ENCODE peak calls at places on chromosomes 4 and X, in nine cellular contexts. One of them, this sample, is unnamed.

GRCh38 chrX:48705876-48706275 is 9.3 kb downstream of the SUV39H1 start:
- DNase-seq in K562: no peak
- DNase-seq in mesenchymal stem cell: no peak
- DNase-seq in endodermal cell: no peak
- DNase-seq in cardiac muscle cell: no peak
- DNase-seq in right cardiac atrium: no peak
- DNase-seq in CD8-positive, alpha-beta T cell: no peak
- DNase-seq in lung: no peak
- DNase-seq in PC-9: no peak
- DNase-seq in this sample: no peak

GRCh38 chr4:44446801-44447562 is 1.6 kb downstream of the KCTD8 start:
- DNase-seq in K562: no peak
- DNase-seq in mesenchymal stem cell: no peak
- DNase-seq in endodermal cell: peak; percentile 75
- DNase-seq in cardiac muscle cell: peak; percentile 0
- DNase-seq in right cardiac atrium: peak; percentile 29
- DNase-seq in CD8-positive, alpha-beta T cell: no peak
- DNase-seq in lung: no peak
- DNase-seq in PC-9: no peak
- DNase-seq in this sample: no peak

GRCh38 chrX:149286940-149287349 is 218.2 kb downstream of the IDS start:
- DNase-seq in K562: peak; percentile 31
- DNase-seq in mesenchymal stem cell: peak; percentile 34
- DNase-seq in endodermal cell: peak; percentile 81
- DNase-seq in cardiac muscle cell: peak; percentile 61
- DNase-seq in right cardiac atrium: no peak
- DNase-seq in CD8-positive, alpha-beta T cell: peak; percentile 37
- DNase-seq in lung: peak; percentile 41
- DNase-seq in PC-9: no peak
- DNase-seq in this sample: no peak

GRCh38 chr4:47641755-47642154 is 156.7 kb downstream of the ATP10D start:
- DNase-seq in K562: no peak
- DNase-seq in mesenchymal stem cell: peak; percentile 16
- DNase-seq in endodermal cell: no peak
- DNase-seq in cardiac muscle cell: no peak
- DNase-seq in right cardiac atrium: no peak
- DNase-seq in CD8-positive, alpha-beta T cell: no peak
- DNase-seq in lung: no peak
- DNase-seq in PC-9: no peak
- DNase-seq in this sample: no peak

GRCh38 chrX:25020391-25021131 is 4.8 kb upstream of the ARX start:
- DNase-seq in K562: peak; percentile 76
- DNase-seq in mesenchymal stem cell: no peak
- DNase-seq in endodermal cell: peak; percentile 94
- DNase-seq in cardiac muscle cell: peak; percentile 18
- DNase-seq in right cardiac atrium: peak; percentile 51
- DNase-seq in CD8-positive, alpha-beta T cell: peak; percentile 24
- DNase-seq in lung: no peak
- DNase-seq in PC-9: no peak
- DNase-seq in this sample: no peak

GRCh38 chr4:15402146-15402545 is 25.7 kb upstream of the C1QTNF7 start:
- DNase-seq in K562: no peak
- DNase-seq in mesenchymal stem cell: peak; percentile 35
- DNase-seq in endodermal cell: no peak
- DNase-seq in cardiac muscle cell: peak; percentile 60
- DNase-seq in right cardiac atrium: no peak
- DNase-seq in CD8-positive, alpha-beta T cell: no peak
- DNase-seq in lung: no peak
- DNase-seq in PC-9: no peak
- DNase-seq in this sample: no peak

GRCh38 chr4:142480244-142480643 is 365.9 kb downstream of the INPP4B start:
- DNase-seq in K562: no peak
- DNase-seq in mesenchymal stem cell: peak; percentile 11
- DNase-seq in endodermal cell: no peak
- DNase-seq in cardiac muscle cell: peak; percentile 11
- DNase-seq in right cardiac atrium: no peak
- DNase-seq in CD8-positive, alpha-beta T cell: no peak
- DNase-seq in lung: no peak
- DNase-seq in PC-9: no peak
- DNase-seq in this sample: peak; percentile 28

GRCh38 chr4:153785830-153786721 is 2.8 kb downstream of the SFRP2 start:
- DNase-seq in K562: no peak
- DNase-seq in mesenchymal stem cell: peak; percentile 55
- DNase-seq in endodermal cell: peak; percentile 53
- DNase-seq in cardiac muscle cell: peak; percentile 30
- DNase-seq in right cardiac atrium: no peak
- DNase-seq in CD8-positive, alpha-beta T cell: no peak
- DNase-seq in lung: no peak
- DNase-seq in PC-9: no peak
- DNase-seq in this sample: no peak

GRCh38 chr4:38523054-38523453 is 140.9 kb upstream of the KLF3 start:
- DNase-seq in K562: peak; percentile 34
- DNase-seq in mesenchymal stem cell: no peak
- DNase-seq in endodermal cell: no peak
- DNase-seq in cardiac muscle cell: no peak
- DNase-seq in right cardiac atrium: peak; percentile 37
- DNase-seq in CD8-positive, alpha-beta T cell: no peak
- DNase-seq in lung: no peak
- DNase-seq in PC-9: no peak
- DNase-seq in this sample: no peak
- H3K27ac ChIP-seq in K562: peak overlapping the region; percentile 91
- H3K27ac ChIP-seq in mesenchymal stem cell: no peak overlapping the region
- H3K27ac ChIP-seq in endodermal cell: no peak overlapping the region
- H3K27ac ChIP-seq in cardiac muscle cell: no peak overlapping the region
- H3K27ac ChIP-seq in right cardiac atrium: no peak overlapping the region
- H3K27ac ChIP-seq in CD8-positive, alpha-beta T cell: no peak overlapping the region
- H3K27ac ChIP-seq in lung: no peak overlapping the region
- H3K27ac ChIP-seq in PC-9: no peak overlapping the region
- H3K27ac ChIP-seq in this sample: no peak overlapping the region

DNA sequence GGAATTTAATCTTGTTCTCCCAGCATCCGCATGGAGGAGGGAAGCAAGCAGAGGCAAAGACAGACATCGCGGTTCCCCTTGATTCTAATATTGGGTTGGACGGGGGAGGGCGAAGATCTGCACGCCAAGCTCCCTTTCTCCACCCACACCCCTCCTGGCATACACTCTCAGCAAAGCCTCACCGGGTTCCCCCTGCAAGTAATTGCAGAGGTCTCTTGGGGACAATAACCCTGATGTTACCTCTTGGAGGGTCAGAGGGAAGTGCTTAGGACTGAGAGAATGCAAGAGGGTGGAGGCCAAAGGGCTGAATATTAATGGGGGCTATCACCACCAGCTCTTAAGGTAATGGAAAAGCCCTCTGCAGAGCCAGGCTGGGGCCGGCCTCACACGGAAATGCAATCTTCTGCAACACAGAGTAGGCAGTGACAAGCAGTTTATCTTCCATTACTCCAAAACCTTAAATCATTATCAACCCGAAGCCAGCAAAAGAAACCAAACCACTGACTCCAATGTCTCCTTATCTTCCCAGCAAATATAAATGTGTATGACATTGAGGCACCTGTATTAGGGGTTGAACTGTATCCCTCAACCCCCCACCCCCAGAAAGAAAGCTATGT is 344.1 kb upstream of the GATB start:
- DNase-seq in K562: no peak
- DNase-seq in mesenchymal stem cell: peak; percentile 40
- DNase-seq in endodermal cell: no peak
- DNase-seq in cardiac muscle cell: no peak
- DNase-seq in right cardiac atrium: no peak
- DNase-seq in CD8-positive, alpha-beta T cell: no peak
- DNase-seq in lung: no peak
- DNase-seq in PC-9: no peak
- DNase-seq in this sample: no peak
- H3K4me1 ChIP-seq in K562: no peaks in the 10 kb centered on the region
- H3K4me1 ChIP-seq in mesenchymal stem cell: peaks cover 18% of the 10 kb centered on the region
- H3K4me1 ChIP-seq in endodermal cell: no peaks in the 10 kb centered on the region
- H3K4me1 ChIP-seq in cardiac muscle cell: peaks cover 26% of the 10 kb centered on the region
- H3K4me1 ChIP-seq in right cardiac atrium: peaks cover 15% of the 10 kb centered on the region
- H3K4me1 ChIP-seq in CD8-positive, alpha-beta T cell: peaks cover 94% of the 10 kb centered on the region
- H3K4me1 ChIP-seq in lung: peaks cover 4% of the 10 kb centered on the region
- H3K4me1 ChIP-seq in PC-9: peaks cover 36% of the 10 kb centered on the region
- H3K4me1 ChIP-seq in this sample: peaks cover 39% of the 10 kb centered on the region

GRCh38 chrX:67543818-67544217 is at the start of gene AR:
- DNase-seq in K562: no peak
- DNase-seq in mesenchymal stem cell: peak; percentile 79
- DNase-seq in endodermal cell: peak; percentile 86
- DNase-seq in cardiac muscle cell: peak; percentile 55
- DNase-seq in right cardiac atrium: peak; percentile 92
- DNase-seq in CD8-positive, alpha-beta T cell: no peak
- DNase-seq in lung: peak; percentile 55
- DNase-seq in PC-9: no peak
- DNase-seq in this sample: peak; percentile 0
- H3K27ac ChIP-seq in K562: no peak within 1 kb of the TSS
- H3K27ac ChIP-seq in mesenchymal stem cell: peak within 1 kb of the TSS; percentile 64
- H3K27ac ChIP-seq in endodermal cell: peak within 1 kb of the TSS; percentile 77
- H3K27ac ChIP-seq in cardiac muscle cell: no peak within 1 kb of the TSS
- H3K27ac ChIP-seq in right cardiac atrium: peak within 1 kb of the TSS; percentile 89
- H3K27ac ChIP-seq in CD8-positive, alpha-beta T cell: no peak within 1 kb of the TSS
- H3K27ac ChIP-seq in lung: no peak within 1 kb of the TSS
- H3K27ac ChIP-seq in PC-9: no peak within 1 kb of the TSS
- H3K27ac ChIP-seq in this sample: no peak within 1 kb of the TSS

GRCh38 chr4:84956014-84956413 is 10.5 kb downstream of the WDFY3 start:
- DNase-seq in K562: no peak
- DNase-seq in mesenchymal stem cell: no peak
- DNase-seq in endodermal cell: no peak
- DNase-seq in cardiac muscle cell: no peak
- DNase-seq in right cardiac atrium: no peak
- DNase-seq in CD8-positive, alpha-beta T cell: no peak
- DNase-seq in lung: no peak
- DNase-seq in PC-9: no peak
- DNase-seq in this sample: no peak
- H3K4me1 ChIP-seq in K562: no peaks in the 10 kb centered on the region
- H3K4me1 ChIP-seq in mesenchymal stem cell: peaks cover 10% of the 10 kb centered on the region
- H3K4me1 ChIP-seq in endodermal cell: peaks cover 3% of the 10 kb centered on the region
- H3K4me1 ChIP-seq in cardiac muscle cell: peaks cover 15% of the 10 kb centered on the region
- H3K4me1 ChIP-seq in right cardiac atrium: peaks cover 8% of the 10 kb centered on the region
- H3K4me1 ChIP-seq in CD8-positive, alpha-beta T cell: no peaks in the 10 kb centered on the region
- H3K4me1 ChIP-seq in lung: peaks cover 33% of the 10 kb centered on the region
- H3K4me1 ChIP-seq in PC-9: peaks cover 25% of the 10 kb centered on the region
- H3K4me1 ChIP-seq in this sample: peaks cover 23% of the 10 kb centered on the region

GRCh38 chr4:1717129-1718094 is 3.7 kb downstream of the TMEM129 start:
- DNase-seq in K562: no peak
- DNase-seq in mesenchymal stem cell: no peak
- DNase-seq in endodermal cell: peak; percentile 43
- DNase-seq in cardiac muscle cell: no peak
- DNase-seq in right cardiac atrium: no peak
- DNase-seq in CD8-positive, alpha-beta T cell: no peak
- DNase-seq in lung: no peak
- DNase-seq in PC-9: no peak
- DNase-seq in this sample: no peak

GRCh38 chr4:1718095-1718850 is 2.9 kb downstream of the TMEM129 start:
- DNase-seq in K562: no peak
- DNase-seq in mesenchymal stem cell: no peak
- DNase-seq in endodermal cell: no peak
- DNase-seq in cardiac muscle cell: no peak
- DNase-seq in right cardiac atrium: no peak
- DNase-seq in CD8-positive, alpha-beta T cell: no peak
- DNase-seq in lung: no peak
- DNase-seq in PC-9: no peak
- DNase-seq in this sample: no peak

GRCh38 chr4:1714303-1715001 is 2.3 kb upstream of the SLBP start:
- DNase-seq in K562: no peak
- DNase-seq in mesenchymal stem cell: no peak
- DNase-seq in endodermal cell: peak; percentile 76
- DNase-seq in cardiac muscle cell: no peak
- DNase-seq in right cardiac atrium: no peak
- DNase-seq in CD8-positive, alpha-beta T cell: no peak
- DNase-seq in lung: no peak
- DNase-seq in PC-9: no peak
- DNase-seq in this sample: no peak

GRCh38 chr4:1715002-1715761 is 3.1 kb upstream of the SLBP start:
- DNase-seq in K562: no peak
- DNase-seq in mesenchymal stem cell: no peak
- DNase-seq in endodermal cell: no peak
- DNase-seq in cardiac muscle cell: no peak
- DNase-seq in right cardiac atrium: no peak
- DNase-seq in CD8-positive, alpha-beta T cell: no peak
- DNase-seq in lung: no peak
- DNase-seq in PC-9: no peak
- DNase-seq in this sample: no peak

GRCh38 chr4:1716065-1716945 is 4.2 kb upstream of the SLBP start:
- DNase-seq in K562: no peak
- DNase-seq in mesenchymal stem cell: no peak
- DNase-seq in endodermal cell: peak; percentile 35
- DNase-seq in cardiac muscle cell: no peak
- DNase-seq in right cardiac atrium: no peak
- DNase-seq in CD8-positive, alpha-beta T cell: no peak
- DNase-seq in lung: no peak
- DNase-seq in PC-9: no peak
- DNase-seq in this sample: no peak
- H3K27ac ChIP-seq in K562: no peak overlapping the region
- H3K27ac ChIP-seq in mesenchymal stem cell: no peak overlapping the region
- H3K27ac ChIP-seq in endodermal cell: no peak overlapping the region
- H3K27ac ChIP-seq in cardiac muscle cell: no peak overlapping the region
- H3K27ac ChIP-seq in right cardiac atrium: no peak overlapping the region
- H3K27ac ChIP-seq in CD8-positive, alpha-beta T cell: no peak overlapping the region
- H3K27ac ChIP-seq in lung: no peak overlapping the region
- H3K27ac ChIP-seq in PC-9: no peak overlapping the region
- H3K27ac ChIP-seq in this sample: no peak overlapping the region

GRCh38 chr4:174010547-174010946 is 272.9 kb downstream of the FBXO8 start:
- DNase-seq in K562: no peak
- DNase-seq in mesenchymal stem cell: no peak
- DNase-seq in endodermal cell: no peak
- DNase-seq in cardiac muscle cell: no peak
- DNase-seq in right cardiac atrium: no peak
- DNase-seq in CD8-positive, alpha-beta T cell: no peak
- DNase-seq in lung: no peak
- DNase-seq in PC-9: no peak
- DNase-seq in this sample: no peak
- H3K4me1 ChIP-seq in K562: no peaks in the 10 kb centered on the region
- H3K4me1 ChIP-seq in mesenchymal stem cell: no peaks in the 10 kb centered on the region
- H3K4me1 ChIP-seq in endodermal cell: no peaks in the 10 kb centered on the region
- H3K4me1 ChIP-seq in cardiac muscle cell: peaks cover 6% of the 10 kb centered on the region
- H3K4me1 ChIP-seq in right cardiac atrium: peaks cover 2% of the 10 kb centered on the region
- H3K4me1 ChIP-seq in CD8-positive, alpha-beta T cell: no peaks in the 10 kb centered on the region
- H3K4me1 ChIP-seq in lung: peaks cover 4% of the 10 kb centered on the region
- H3K4me1 ChIP-seq in PC-9: no peaks in the 10 kb centered on the region
- H3K4me1 ChIP-seq in this sample: no peaks in the 10 kb centered on the region

DNA sequence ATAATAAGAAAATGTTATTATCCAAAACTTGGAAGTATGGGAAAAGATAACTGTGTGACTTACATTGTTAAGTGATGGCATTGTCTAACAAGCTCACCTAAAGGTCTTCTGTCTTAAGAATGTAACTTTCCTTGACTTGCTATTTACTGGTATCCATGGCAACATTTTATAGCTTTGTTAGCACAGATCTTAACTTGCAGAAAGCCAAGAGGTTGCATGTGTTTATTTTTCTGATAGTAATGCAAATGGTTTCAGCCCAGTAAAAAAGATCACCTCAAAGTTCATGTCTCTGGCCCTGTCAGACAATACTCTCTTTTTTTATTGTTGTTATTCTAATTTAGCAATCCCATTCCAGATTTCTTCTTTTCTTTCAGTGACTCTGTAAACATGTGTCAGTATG is 425.3 kb downstream of the SPRY1 start:
- DNase-seq in K562: no peak
- DNase-seq in mesenchymal stem cell: peak; percentile 82
- DNase-seq in endodermal cell: no peak
- DNase-seq in cardiac muscle cell: peak; percentile 44
- DNase-seq in right cardiac atrium: no peak
- DNase-seq in CD8-positive, alpha-beta T cell: no peak
- DNase-seq in lung: no peak
- DNase-seq in PC-9: peak; percentile 48
- DNase-seq in this sample: peak; percentile 34
- H3K27ac ChIP-seq in K562: no peak overlapping the region
- H3K27ac ChIP-seq in mesenchymal stem cell: no peak overlapping the region
- H3K27ac ChIP-seq in endodermal cell: no peak overlapping the region
- H3K27ac ChIP-seq in cardiac muscle cell: no peak overlapping the region
- H3K27ac ChIP-seq in right cardiac atrium: no peak overlapping the region
- H3K27ac ChIP-seq in CD8-positive, alpha-beta T cell: no peak overlapping the region
- H3K27ac ChIP-seq in lung: no peak overlapping the region
- H3K27ac ChIP-seq in PC-9: no peak overlapping the region
- H3K27ac ChIP-seq in this sample: no peak overlapping the region

GRCh38 chr4:185677915-185678314 is 134.1 kb downstream of the SORBS2 start:
- DNase-seq in K562: no peak
- DNase-seq in mesenchymal stem cell: no peak
- DNase-seq in endodermal cell: no peak
- DNase-seq in cardiac muscle cell: no peak
- DNase-seq in right cardiac atrium: no peak
- DNase-seq in CD8-positive, alpha-beta T cell: no peak
- DNase-seq in lung: no peak
- DNase-seq in PC-9: no peak
- DNase-seq in this sample: no peak
- H3K4me1 ChIP-seq in K562: no peaks in the 10 kb centered on the region
- H3K4me1 ChIP-seq in mesenchymal stem cell: peaks cover 1% of the 10 kb centered on the region
- H3K4me1 ChIP-seq in endodermal cell: no peaks in the 10 kb centered on the region
- H3K4me1 ChIP-seq in cardiac muscle cell: peaks cover 30% of the 10 kb centered on the region
- H3K4me1 ChIP-seq in right cardiac atrium: peaks cover 3% of the 10 kb centered on the region
- H3K4me1 ChIP-seq in CD8-positive, alpha-beta T cell: no peaks in the 10 kb centered on the region
- H3K4me1 ChIP-seq in lung: peaks cover 13% of the 10 kb centered on the region
- H3K4me1 ChIP-seq in PC-9: no peaks in the 10 kb centered on the region
- H3K4me1 ChIP-seq in this sample: peaks cover 9% of the 10 kb centered on the region

This sample was measured in foreskin keratinocyte.